ENCODE peak calls at places on chromosomes 4 and X, in five cellular contexts. V, Z, A, X and D are unnamed samples.

GRCh38 chr4:83022724-83023427 is 12.1 kb upstream of the COPS4 start:
- DNase-seq in V (no peak), Z (no peak), X (no peak), A (no peak), D (no peak)

GRCh38 chr4:158766419-158767044 is 2.3 kb upstream of the FNIP2 start:
- DNase-seq in X (no peak), V (no peak), A (no peak), Z (no peak), D (no peak)

GRCh38 chr4:132384709-132385108 is 764.4 kb upstream of the PCDH10 start:
- DNase-seq in V (no peak), Z (no peak), X (no peak), A (no peak), D (no peak)

GRCh38 chr4:186203391-186203802 is 12.0 kb downstream of the CYP4V2 start:
- DNase-seq in Z (no peak), X (no peak), V (no peak), A (no peak), D (no peak)

GRCh38 chrX:131262200-131262599 is 26.9 kb downstream of the IGSF1 start:
- DNase-seq in A (no peak), Z (no peak), V (no peak), X (no peak), D (no peak)

GRCh38 chr4:159071178-159071968 is 31.5 kb upstream of the RAPGEF2 start:
- DNase-seq in A (no peak), Z (no peak), X (no peak), V (no peak), D (no peak)

GRCh38 chrX:124555036-124555595 is 208.8 kb downstream of the SH2D1A start:
- DNase-seq in X (no peak), Z (no peak), A (no peak), V (no peak), D (no peak)

GRCh38 chr4:101348367-101348827 is 1.1 kb upstream of the PPP3CA start:
- DNase-seq in A (peak; percentile 84), V (no peak), X (no peak), Z (no peak), D (peak; percentile 70)

GRCh38 chr4:37243722-37244582 is 591 bp upstream of the NWD2 start:
- DNase-seq in X (peak; percentile 57), Z (peak; percentile 31), A (no peak), V (no peak), D (peak; percentile 67)

GRCh38 chr4:20809796-20810195 is 109.5 kb downstream of the PACRGL start:
- DNase-seq in A (no peak), X (no peak), V (no peak), Z (no peak), D (no peak)

GRCh38 chrX:5051831-5052491 is 1176.7 kb downstream of the NLGN4X start:
- DNase-seq in X (no peak), V (peak; percentile 69), A (no peak), Z (peak; percentile 3), D (no peak)

GRCh38 chr4:26141916-26142638 is 178.7 kb upstream of the RBPJ start:
- DNase-seq in A (peak; percentile 85), X (no peak), Z (no peak), V (peak; percentile 90), D (no peak)

GRCh38 chr4:149709640-149710039 is 106.0 kb downstream of the IQCM start:
- DNase-seq in V (no peak), A (no peak), Z (no peak), X (no peak), D (no peak)

GRCh38 chr4:77564231-77564630 is 41.4 kb upstream of the CXCL13 start:
- DNase-seq in X (no peak), Z (no peak), V (peak; percentile 75), A (no peak), D (no peak)

GRCh38 chrX:104335765-104336164 is 81.0 kb upstream of the ESX1 start:
- DNase-seq in V (no peak), X (no peak), Z (no peak), A (no peak), D (no peak)

GRCh38 chr4:82789377-82789776 is 9.2 kb downstream of the SCD5 start:
- DNase-seq in V (no peak), A (no peak), X (no peak), Z (no peak), D (no peak)

GRCh38 chrX:53716328-53717088 is 30.0 kb upstream of the HUWE1 start:
- DNase-seq in Z (no peak), A (no peak), X (no peak), V (no peak), D (no peak)

GRCh38 chr4:17260395-17260907 is 251.4 kb downstream of the QDPR start:
- DNase-seq in X (no peak), V (no peak), A (no peak), Z (no peak), D (no peak)

GRCh38 chr4:156036496-156036895 is 82.8 kb upstream of the CTSO start:
- DNase-seq in X (no peak), Z (no peak), V (no peak), A (no peak), D (no peak)
- TF ChIP-seq CTCF in X (no peak), Z (no peak), V (no peak), A (no peak), D (no peak)

DNA sequence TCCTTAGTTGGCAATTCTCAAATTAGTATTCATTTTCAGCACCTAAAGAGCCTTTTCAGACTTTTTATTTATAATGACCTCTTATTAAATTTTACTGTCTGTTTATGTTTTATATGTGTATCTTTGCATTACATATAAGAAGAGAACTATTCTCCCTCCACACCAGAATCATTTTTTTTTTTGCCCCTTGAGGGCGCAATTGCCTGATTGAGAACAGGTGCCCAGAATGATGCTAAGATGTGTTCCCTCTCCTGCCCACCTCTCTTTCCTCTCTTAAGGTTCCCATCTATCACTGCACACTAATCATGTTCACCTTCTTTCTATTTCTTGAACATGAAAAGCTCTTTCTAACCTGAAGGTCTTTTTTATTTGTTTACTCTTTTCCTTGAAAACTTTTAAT is 44.2 kb upstream of the ADAM29 start:
- DNase-seq in V (no peak), Z (no peak), A (no peak), X (no peak), D (no peak)
- TF ChIP-seq CTCF in V (no peak), Z (no peak), A (peak; percentile 56), X (peak; percentile 15), D (peak; percentile 47)

GRCh38 chr4:1418494-1419285 is 12.4 kb upstream of the NKX1-1 start:
- DNase-seq in V (peak; percentile 27), X (no peak), Z (no peak), A (peak; percentile 82), D (peak; percentile 45)

GRCh38 chr4:1419708-1420107 is 13.5 kb upstream of the NKX1-1 start:
- DNase-seq in V (peak; percentile 4), Z (no peak), A (peak; percentile 57), X (no peak), D (peak; percentile 40)

GRCh38 chr4:1416948-1417260 is 10.7 kb upstream of the NKX1-1 start:
- DNase-seq in V (peak; percentile 43), X (no peak), Z (no peak), A (peak; percentile 76), D (no peak)

GRCh38 chr4:1416051-1416947 is 10.1 kb upstream of the NKX1-1 start:
- DNase-seq in V (peak; percentile 40), Z (peak; percentile 3), A (peak; percentile 83), X (peak; percentile 18), D (no peak)

DNA sequence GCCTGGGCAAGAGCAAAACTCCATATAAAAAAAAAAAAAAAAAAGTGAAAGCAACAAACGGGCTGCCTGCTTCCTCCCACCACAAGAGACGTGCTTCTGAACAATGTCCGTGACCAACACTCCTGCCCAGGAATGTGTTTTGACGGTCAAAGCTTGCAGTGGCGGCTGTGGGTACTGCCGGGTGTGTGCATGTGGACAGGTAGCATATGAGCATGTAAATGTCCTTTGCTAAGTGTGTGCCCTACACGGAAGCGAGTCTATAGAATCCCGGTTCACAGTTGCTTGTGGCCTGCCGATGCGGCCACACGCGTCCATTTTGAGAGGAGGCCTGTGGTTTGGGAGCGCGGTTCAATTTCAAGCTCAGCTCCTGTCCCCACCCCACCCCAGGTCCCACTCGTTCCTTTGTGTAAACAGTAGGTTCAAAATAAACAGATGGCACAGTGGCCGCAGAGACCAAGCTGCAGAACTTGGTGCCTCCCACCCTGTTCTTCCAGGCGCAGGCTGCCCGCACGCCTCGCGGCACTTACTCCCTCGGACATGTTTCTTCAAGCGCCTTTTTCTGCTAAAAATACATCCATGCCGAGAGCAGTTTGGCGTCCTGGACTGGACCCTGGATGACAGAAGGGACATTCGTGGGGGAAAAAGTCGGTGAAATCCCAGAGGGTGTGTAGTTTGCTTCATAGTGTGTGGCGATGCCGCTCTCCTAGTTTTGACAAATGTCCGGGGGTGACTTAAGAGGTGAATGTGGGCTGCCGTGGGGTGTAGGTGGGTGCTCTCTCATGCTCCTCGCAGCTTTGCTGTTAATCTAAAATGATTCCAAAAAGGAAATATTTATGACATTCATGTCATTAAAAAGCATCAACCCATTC is 11.5 kb upstream of the NKX1-1 start:
- DNase-seq in Z (peak; percentile 21), V (peak; percentile 57), A (peak; percentile 57), X (no peak), D (peak; percentile 58)
- TF ChIP-seq CTCF in Z (no peak), V (no peak), A (no peak), X (peak; percentile 25), D (no peak)

DNA sequence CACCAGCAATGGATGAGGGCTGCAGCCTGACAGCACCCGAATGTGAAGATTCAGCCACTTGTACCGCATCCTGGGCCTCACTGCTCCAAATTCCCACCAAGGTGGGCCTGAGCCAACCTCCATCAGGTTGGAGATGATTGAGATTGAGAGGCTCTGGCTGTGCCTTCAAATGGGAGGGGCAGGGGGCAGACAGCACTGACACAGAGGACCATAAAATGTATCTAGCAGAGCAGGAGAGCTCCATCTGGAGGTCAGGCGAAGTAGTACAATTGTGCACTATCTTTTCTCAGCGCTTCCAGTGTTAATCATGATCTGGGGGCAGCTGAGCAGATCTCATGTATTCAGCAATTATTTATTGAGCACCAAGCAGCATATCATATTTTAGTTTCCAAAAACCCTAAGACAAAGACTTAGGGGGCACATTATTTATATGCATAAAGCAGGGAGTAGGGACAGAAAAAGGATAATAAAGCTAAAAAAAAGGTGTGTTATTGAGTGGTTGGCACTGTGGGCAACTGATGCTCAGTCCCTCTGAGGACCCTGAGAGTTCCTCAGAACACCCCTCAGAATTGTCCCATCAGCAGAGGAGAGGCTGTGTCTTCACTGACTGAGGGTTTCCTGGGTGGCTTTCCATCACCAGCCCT is 31.6 kb upstream of the C1QTNF7 start:
- DNase-seq in V (no peak), A (no peak), Z (peak; percentile 54), X (peak; percentile 52), D (no peak)
- TF ChIP-seq CTCF in V (peak; percentile 63), A (peak; percentile 78), Z (peak; percentile 74), X (peak; percentile 78), D (peak; percentile 79)

GRCh38 chr4:72564789-72565188 is 4.2 kb downstream of the ADAMTS3 start:
- DNase-seq in Z (no peak), A (no peak), X (no peak), V (no peak), D (no peak)
- TF ChIP-seq CTCF in Z (no peak), A (no peak), X (no peak), V (no peak), D (no peak)